ENCODE peak calls at places on chromosomes 3 and 15, in four cellular contexts. T, W, I and B are unnamed samples.

GRCh38 chr3:115072265-115073008 is 74.7 kb downstream of the ZBTB20 start:
- DNase-seq in T (no peak), W (no peak), I (no peak), B (peak; percentile 49)

GRCh38 chr15:64438653-64439447 is 21.5 kb upstream of the ZNF609 start:
- DNase-seq in I (no peak), W (no peak), T (no peak), B (no peak)

GRCh38 chr3:37952564-37952963 is 38.0 kb upstream of the VILL start:
- DNase-seq in I (no peak), T (no peak), W (no peak), B (no peak)

GRCh38 chr3:141148770-141149169 is 82.9 kb upstream of the PXYLP1 start:
- DNase-seq in T (no peak), W (no peak), I (no peak), B (no peak)

GRCh38 chr3:84724877-84725276 is 233.9 kb upstream of the CADM2 start:
- DNase-seq in I (peak; percentile 53), T (no peak), W (no peak), B (peak; percentile 15)

GRCh38 chr3:85251766-85252165 is 293.0 kb downstream of the CADM2 start:
- DNase-seq in W (no peak), T (no peak), I (no peak), B (no peak)

GRCh38 chr3:78988324-78988723 is 779.5 kb downstream of the ROBO1 start:
- DNase-seq in I (peak; percentile 33), W (no peak), T (no peak), B (peak; percentile 4)

GRCh38 chr3:52036829-52037228 is 19.5 kb downstream of the DUSP7 start:
- DNase-seq in I (no peak), W (no peak), T (no peak), B (no peak)

GRCh38 chr3:53155763-53156162 is 5.2 kb upstream of the PRKCD start:
- DNase-seq in I (no peak), W (peak; percentile 74), T (no peak), B (peak; percentile 52)

GRCh38 chr3:109187390-109187789 is 50.9 kb downstream of the C3orf85 start:
- DNase-seq in T (no peak), W (no peak), I (no peak), B (no peak)

GRCh38 chr15:31243895-31244294 is 82.7 kb upstream of the KLF13 start:
- DNase-seq in I (no peak), T (no peak), W (no peak), B (no peak)

GRCh38 chr3:143119974-143120715 is 574 bp downstream of the CHST2 start:
- DNase-seq in I (peak; percentile 15), W (peak; percentile 58), T (no peak), B (peak; percentile 30)

GRCh38 chr3:44099566-44100297 is 142.0 kb upstream of the TOPAZ1 start:
- DNase-seq in T (no peak), W (no peak), I (no peak), B (no peak)

GRCh38 chr15:40908095-40908494 is 13.8 kb downstream of the VPS18 start:
- DNase-seq in W (no peak), I (no peak), T (no peak), B (no peak)

GRCh38 chr3:63937661-63938651 is 25.8 kb upstream of the SCAANT1 start:
- DNase-seq in I (no peak), T (no peak), W (no peak), B (peak; percentile 38)

GRCh38 chr15:34304613-34305012 is 33.0 kb downstream of the SLC12A6 start:
- DNase-seq in T (no peak), W (no peak), I (no peak), B (no peak)

GRCh38 chr3:14523792-14524191 is 16.4 kb downstream of the GRIP2 start:
- DNase-seq in T (no peak), I (no peak), W (peak; percentile 5), B (no peak)

GRCh38 chr3:414063-414462 is 217.5 kb downstream of the CHL1 start:
- DNase-seq in W (no peak), T (no peak), I (peak; percentile 14), B (no peak)

GRCh38 chr15:89783111-89783860 is 7.2 kb downstream of the MESP2 start:
- DNase-seq in T (no peak), I (no peak), W (peak; percentile 47), B (no peak)

DNA sequence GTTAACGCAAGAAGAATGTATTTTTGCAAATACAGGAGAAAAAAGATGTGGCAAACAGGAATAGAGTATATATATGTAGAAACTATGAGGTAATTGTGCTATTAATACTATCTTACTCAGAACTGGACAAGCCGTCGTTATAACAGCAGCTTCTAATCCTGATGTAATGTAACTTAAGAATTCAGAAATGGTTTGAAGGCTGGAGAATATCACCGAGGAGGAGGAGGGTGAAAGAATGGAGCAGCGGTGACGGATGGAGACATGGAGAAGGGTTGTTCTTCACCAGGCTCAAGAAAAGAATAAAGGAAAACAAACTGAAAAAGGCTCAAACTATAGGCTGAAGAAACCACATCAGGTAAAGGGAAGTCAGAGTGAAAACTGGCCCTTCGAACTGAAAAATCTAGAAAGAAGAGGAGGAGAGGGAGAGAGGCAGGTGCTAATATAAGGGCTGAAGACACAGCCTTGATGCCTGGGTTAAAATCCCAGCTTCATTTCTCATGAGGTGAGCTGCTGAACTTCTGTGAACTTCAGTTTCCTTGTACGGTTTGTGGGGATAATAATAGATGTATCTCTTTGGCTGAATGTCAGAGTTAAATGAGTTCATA is 44.0 kb downstream of the GOLIM4 start:
- DNase-seq in T (no peak), W (no peak), I (no peak), B (no peak)
- H3K27ac ChIP-seq in T (no peak overlapping the region), W (no peak overlapping the region), I (no peak overlapping the region), B (no peak overlapping the region)

GRCh38 chr3:11878837-11879236 is 32.2 kb upstream of the TAMM41 start:
- DNase-seq in I (peak; percentile 3), W (no peak), T (no peak), B (no peak)
- TF ChIP-seq CTCF in I (no peak), W (no peak), T (no peak), B (no peak)

DNA sequence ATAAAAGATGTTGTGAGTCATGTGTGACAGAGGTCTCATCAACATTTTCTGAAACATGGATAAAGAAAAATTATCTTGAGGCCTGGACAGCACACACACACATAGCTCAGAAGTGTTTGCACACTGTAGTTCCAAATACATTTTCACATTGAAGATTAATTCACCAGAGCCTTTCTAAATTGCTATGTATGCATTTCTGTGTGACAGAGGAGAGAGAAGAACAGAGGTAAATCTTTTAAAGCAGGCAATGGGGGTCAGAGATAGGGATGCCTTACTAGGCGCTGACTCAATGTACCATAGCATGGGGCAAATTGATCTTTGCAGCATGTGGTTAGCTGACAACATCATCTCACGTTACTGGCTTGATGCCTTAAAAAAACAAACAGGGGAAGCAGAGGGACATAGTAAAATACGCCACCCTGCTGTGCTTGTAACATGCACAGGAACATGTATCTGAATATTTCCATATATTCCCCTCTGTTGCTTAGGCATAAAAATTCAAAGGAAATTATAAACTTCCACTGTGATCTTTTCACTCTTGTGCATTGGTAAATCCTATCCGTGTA is 7.7 kb downstream of the POU1F1 start:
- DNase-seq in I (no peak), W (no peak), T (no peak), B (no peak)
- H3K27ac ChIP-seq in I (no peak overlapping the region), W (no peak overlapping the region), T (no peak overlapping the region), B (no peak overlapping the region)

GRCh38 chr15:68371851-68372250 is 60.1 kb downstream of the ITGA11 start:
- DNase-seq in T (no peak), I (no peak), W (no peak), B (no peak)

GRCh38 chr15:68370768-68371151 is 61.2 kb downstream of the ITGA11 start:
- DNase-seq in T (no peak), I (no peak), W (no peak), B (no peak)

GRCh38 chr15:68371160-68371559 is 60.8 kb downstream of the ITGA11 start:
- DNase-seq in W (no peak), I (no peak), T (no peak), B (no peak)

GRCh38 chr15:68373028-68373427 is 58.9 kb downstream of the ITGA11 start:
- DNase-seq in T (peak; percentile 54), I (no peak), W (no peak), B (no peak)

GRCh38 chr15:68372291-68372811 is 59.6 kb downstream of the ITGA11 start:
- DNase-seq in W (no peak), T (peak; percentile 76), I (peak; percentile 46), B (peak; percentile 41)
- TF ChIP-seq CTCF in W (no peak), T (no peak), I (peak; percentile 29), B (peak; percentile 34)

GRCh38 chr3:161066926-161067325 is 38.2 kb downstream of the B3GALNT1 start:
- DNase-seq in T (no peak), I (no peak), W (no peak), B (no peak)
- H3K27ac ChIP-seq in T (no peak overlapping the region), I (no peak overlapping the region), W (no peak overlapping the region), B (no peak overlapping the region)